ENCODE peak calls at places on chromosomes 3 and 15, in four cellular contexts. I, R, N and F are unnamed samples. For H3K4me1, the result is how much of the 10 kb centered on the place peaks cover.

GRCh38 chr3:65177879-65178484 is 490.2 kb upstream of the ADAMTS9 start:
- DNase-seq in N (no peak), I (no peak), R (no peak), F (no peak)

GRCh38 chr3:14867936-14868570 is 49.3 kb downstream of the FGD5 start:
- DNase-seq in N (no peak), I (no peak), R (no peak), F (no peak)

GRCh38 chr15:81941479-81941878 is 104.3 kb downstream of the MEX3B start:
- DNase-seq in R (no peak), N (no peak), I (no peak), F (no peak)

GRCh38 chr3:101070260-101071121 is 77.3 kb upstream of the ABI3BP start:
- DNase-seq in I (peak), R (peak), N (peak), F (peak)

GRCh38 chr3:36196058-36196457 is 184.2 kb upstream of the STAC start:
- DNase-seq in N (no peak), R (no peak), I (no peak), F (no peak)

GRCh38 chr15:67290319-67290718 is 35.7 kb downstream of the IQCH start:
- DNase-seq in R (no peak), I (no peak), N (no peak), F (no peak)

GRCh38 chr3:97991278-97991652 is 19.0 kb upstream of the RIOX2 start:
- DNase-seq in N (no peak), R (no peak), I (no peak), F (no peak)

GRCh38 chr3:106007512-106007911 is 138.7 kb upstream of the CBLB start:
- DNase-seq in N (no peak), I (no peak), R (no peak), F (no peak)

GRCh38 chr15:84833447-84833846 is 16.3 kb downstream of the ALPK3 start:
- DNase-seq in R (no peak), I (peak), N (no peak), F (no peak)

GRCh38 chr3:129421236-129421883 is 7.1 kb downstream of the EFCAB12 start:
- DNase-seq in N (no peak), R (no peak), I (no peak), F (no peak)

GRCh38 chr3:154241496-154241895 is 82.8 kb downstream of the DHX36 start:
- DNase-seq in N (no peak), R (no peak), I (no peak), F (no peak)

GRCh38 chr3:196163687-196164493 is 47.3 kb downstream of the ZDHHC19 start:
- DNase-seq in R (peak), N (no peak), I (peak), F (peak)

GRCh38 chr15:69573815-69574472 is 121.3 kb downstream of the RPLP1 start:
- DNase-seq in I (no peak), N (no peak), R (no peak), F (peak)

GRCh38 chr15:40999190-40999589 is 45.9 kb downstream of the CHAC1 start:
- DNase-seq in N (no peak), I (no peak), R (no peak), F (no peak)

GRCh38 chr15:62940755-62941361 is 101.7 kb upstream of the TPM1 start:
- DNase-seq in I (peak), R (peak), N (no peak), F (peak)

DNA sequence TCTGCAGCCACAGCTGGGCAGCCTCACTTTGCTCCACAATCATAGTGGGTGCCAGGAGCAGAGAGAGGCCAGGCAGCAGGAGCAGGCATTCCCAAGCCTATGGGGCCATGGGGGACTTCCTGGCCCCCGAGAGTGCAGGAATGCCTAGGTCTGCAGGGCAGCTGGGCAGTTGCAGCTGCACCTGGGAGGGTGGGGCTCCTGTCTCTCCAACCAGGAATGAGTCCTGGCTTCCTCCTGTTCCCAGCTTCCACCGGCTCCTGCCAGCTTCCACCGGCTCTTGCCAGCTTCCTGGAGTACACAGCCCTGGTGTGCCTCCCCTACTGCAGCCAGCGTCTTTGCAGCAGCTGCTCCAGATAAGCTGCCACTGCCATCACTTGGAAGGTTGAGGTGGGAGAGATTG is 86.3 kb upstream of the CDV3 start:
- DNase-seq in R (no peak), I (no peak), N (no peak), F (no peak)
- H3K4me1 ChIP-seq in R (under half), I (under half), N (under half), F (under half)

GRCh38 chr3:71511446-71511845 is 72.1 kb downstream of the FOXP1 start:
- DNase-seq in I (no peak), N (no peak), R (no peak), F (no peak)

GRCh38 chr3:71509024-71509423 is 74.5 kb downstream of the FOXP1 start:
- DNase-seq in N (no peak), R (no peak), I (no peak), F (no peak)

GRCh38 chr3:71511037-71511436 is 72.5 kb downstream of the FOXP1 start:
- DNase-seq in N (no peak), I (no peak), R (no peak), F (peak)

GRCh38 chr3:71512000-71512399 is 71.5 kb downstream of the FOXP1 start:
- DNase-seq in I (no peak), N (no peak), R (no peak), F (peak)

GRCh38 chr3:71510485-71510884 is 73.0 kb downstream of the FOXP1 start:
- DNase-seq in R (no peak), N (no peak), I (no peak), F (peak)
- H3K4me3 ChIP-seq in R (no peak), N (no peak), I (no peak), F (no peak)

DNA sequence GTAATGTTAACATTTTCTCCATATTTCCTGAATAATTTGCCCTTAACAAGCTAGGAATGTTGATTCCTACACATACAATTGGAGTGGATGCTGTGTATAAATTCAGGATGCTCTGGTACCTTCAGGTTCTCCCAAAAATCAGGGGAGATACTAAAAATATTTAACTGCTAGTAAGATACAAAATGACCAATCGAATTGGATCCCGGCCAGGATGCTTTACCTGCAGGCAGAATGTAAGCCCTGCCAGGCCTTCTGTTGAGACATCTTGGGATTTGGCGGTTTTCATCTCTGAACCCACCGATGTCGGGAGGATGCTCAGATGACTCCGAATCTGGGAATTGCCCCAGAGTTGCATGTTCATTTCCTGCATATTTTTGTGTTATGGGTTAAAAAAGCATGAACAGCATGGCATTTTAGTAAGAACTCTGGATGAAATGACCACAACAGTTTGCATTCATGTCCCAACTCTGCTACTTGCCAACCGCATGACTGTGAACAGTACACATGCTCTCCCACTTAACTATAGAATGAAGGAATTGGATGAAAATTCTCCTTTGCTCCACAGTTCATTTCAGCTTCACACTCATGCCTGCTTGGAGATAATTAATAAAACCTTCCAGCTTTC is 241.4 kb upstream of the TBL1XR1 start:
- DNase-seq in N (no peak), R (no peak), I (no peak), F (no peak)
- H3K27ac ChIP-seq in N (no peak), R (no peak), I (no peak), F (no peak)

GRCh38 chr15:89139613-89140499 is 51.6 kb downstream of the ABHD2 start:
- DNase-seq in I (peak), R (no peak), N (peak), F (no peak)
- H3K4me1 ChIP-seq in I (half or more), R (half or more), N (under half), F (under half)

GRCh38 chr3:55481918-55482495 is 5.1 kb downstream of the WNT5A start:
- DNase-seq in I (no peak), R (no peak), N (no peak), F (no peak)

GRCh38 chr3:55482496-55483195 is 4.5 kb downstream of the WNT5A start:
- DNase-seq in R (no peak), I (no peak), N (no peak), F (no peak)

GRCh38 chr3:55484741-55485207 is 2.3 kb downstream of the WNT5A start:
- DNase-seq in R (no peak), I (no peak), N (no peak), F (no peak)

GRCh38 chr3:55484191-55484644 is 2.9 kb downstream of the WNT5A start:
- DNase-seq in R (peak), N (no peak), I (no peak), F (no peak)

DNA sequence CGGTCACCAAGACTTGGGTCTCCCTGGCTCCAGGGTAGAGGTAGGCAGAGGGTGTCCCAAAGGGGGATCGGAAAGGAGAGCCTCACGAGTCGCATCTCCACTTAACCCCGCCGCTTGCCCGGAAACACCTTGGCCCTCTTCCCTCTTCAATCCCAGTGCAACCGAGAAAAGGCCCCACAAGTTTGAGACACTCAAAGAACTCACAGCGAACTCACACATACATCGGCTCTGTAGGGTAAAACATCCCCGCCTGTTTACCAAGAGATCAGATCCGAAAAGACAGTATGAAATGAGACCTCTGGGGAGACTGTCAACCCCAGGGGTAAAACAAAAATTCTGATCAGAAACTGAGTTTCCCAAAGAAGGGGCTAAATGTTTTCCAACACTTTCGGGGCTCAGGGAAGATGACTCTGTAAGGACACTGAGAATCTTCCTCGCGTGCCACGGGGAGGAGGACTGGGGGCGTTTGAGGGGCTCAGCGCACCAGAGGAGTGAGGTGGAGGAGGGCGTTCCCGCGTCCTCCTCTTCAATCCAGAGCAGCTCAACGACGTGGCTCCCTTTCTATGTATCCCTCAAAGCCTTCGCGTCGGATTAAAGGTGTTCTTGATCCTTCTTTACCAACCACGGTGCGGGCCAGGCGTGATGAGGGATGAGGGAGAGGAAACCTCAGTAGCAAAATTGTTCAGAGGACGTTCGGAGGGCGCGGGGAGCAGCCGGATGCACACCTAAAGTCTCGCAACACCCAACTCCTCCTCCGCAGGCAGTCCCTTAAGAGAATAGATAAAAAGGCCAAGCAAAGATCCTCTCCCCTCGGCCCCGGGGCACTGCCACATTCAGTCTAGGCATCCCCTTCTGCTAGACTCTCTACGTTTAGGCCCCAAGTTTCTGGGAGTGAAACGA is 3.7 kb downstream of the WNT5A start:
- DNase-seq in N (no peak), I (no peak), R (no peak), F (no peak)
- H3K4me3 ChIP-seq in N (no peak), I (peak), R (no peak), F (no peak)